ENCODE peak calls at places on chromosomes 13 and 19, in four cellular contexts. B is AG08396, V is H54, Q is endothelial cell. M is an unnamed sample.
A peak's percentile ranks its signal among the peaks of the same experiment; 100 is the strongest.

GRCh38 chr19:42440357-42441046 is 2.2 kb downstream of the CXCL17 start:
- DNase-seq in B (peak; percentile 83), V (peak; percentile 83), Q (peak; percentile 89), M (peak; percentile 82)

GRCh38 chr19:35752746-35753350 is 4.0 kb downstream of the HSPB6 start:
- DNase-seq in B (no peak), V (no peak), Q (no peak), M (no peak)

GRCh38 chr13:96243371-96243770 is 153.5 kb downstream of the HS6ST3 start:
- DNase-seq in B (no peak), V (no peak), Q (no peak), M (no peak)

GRCh38 chr13:110305949-110306339 is 1.0 kb downstream of the COL4A1 start:
- DNase-seq in B (no peak), V (no peak), Q (no peak), M (no peak)

GRCh38 chr19:44943801-44944249 is 1.8 kb downstream of the APOC4 start:
- DNase-seq in B (no peak), V (no peak), Q (no peak), M (peak; percentile 82)

GRCh38 chr13:93118081-93118615 is 108.5 kb upstream of the GPC6 start:
- DNase-seq in B (no peak), V (no peak), Q (peak; percentile 16), M (peak; percentile 29)

GRCh38 chr13:28568286-28568685 is 73.4 kb upstream of the FLT1 start:
- DNase-seq in B (peak; percentile 26), V (no peak), Q (no peak), M (no peak)

GRCh38 chr13:110272651-110273050 is 34.3 kb downstream of the COL4A1 start:
- DNase-seq in B (no peak), V (no peak), Q (no peak), M (no peak)

GRCh38 chr13:93535256-93535655 is 308.6 kb downstream of the GPC6 start:
- DNase-seq in B (peak; percentile 50), V (peak; percentile 6), Q (no peak), M (no peak)

GRCh38 chr19:55028757-55029156 is 9.3 kb downstream of the GP6 start:
- DNase-seq in B (no peak), V (no peak), Q (no peak), M (no peak)

GRCh38 chr19:44576843-44577565 is 36.4 kb upstream of the IGSF23 start:
- DNase-seq in B (no peak), V (no peak), Q (peak; percentile 23), M (no peak)

GRCh38 chr19:50427997-50428425 is 4.7 kb upstream of the MYBPC2 start:
- DNase-seq in B (peak; percentile 81), V (no peak), Q (no peak), M (no peak)

GRCh38 chr13:27644302-27644701 is 22.6 kb downstream of the POLR1D start:
- DNase-seq in B (peak; percentile 43), V (no peak), Q (no peak), M (no peak)

M was measured in COLO829.